ENCODE peak calls at places on chromosomes 16 and 17, in nine cellular contexts. U, T, X, L, V, H, C, N and D are unnamed samples. For H3K27me3, the result is how much of the 10 kb centered on the place peaks cover.

GRCh38 chr16:75267631-75268264 is 16.3 kb upstream of the BCAR1 start:
- DNase-seq in U (no peak), T (peak), X (no peak), L (peak), V (peak), H (peak), C (peak), N (peak), D (peak)

GRCh38 chr16:51553910-51554309 is 402.8 kb upstream of the SALL1 start:
- DNase-seq in U (no peak), T (no peak), X (no peak), L (no peak), V (no peak), H (no peak), C (peak), N (no peak), D (no peak)

GRCh38 chr17:31444026-31444425 is 52.6 kb downstream of the RAB11FIP4 start:
- DNase-seq in U (no peak), T (no peak), X (no peak), L (no peak), V (no peak), H (no peak), C (peak), N (no peak), D (no peak)

GRCh38 chr17:36918260-36918691 is 19.0 kb upstream of the LHX1 start:
- DNase-seq in U (no peak), T (no peak), X (no peak), L (no peak), V (no peak), H (peak), C (no peak), N (no peak), D (no peak)

GRCh38 chr16:4673387-4674046 is 19.8 kb upstream of the NUDT16L1 start:
- DNase-seq in U (no peak), T (no peak), X (no peak), L (no peak), V (no peak), H (no peak), C (no peak), N (no peak), D (no peak)

GRCh38 chr17:17044846-17045561 is 2.7 kb downstream of the MPRIP start:
- DNase-seq in U (no peak), T (no peak), X (peak), L (no peak), V (peak), H (peak), C (peak), N (peak), D (peak)

GRCh38 chr16:67396159-67396774 is 3.0 kb upstream of the TPPP3 start:
- DNase-seq in U (no peak), T (peak), X (no peak), L (no peak), V (peak), H (peak), C (peak), N (peak), D (peak)

GRCh38 chr17:41718287-41718645 is 6.1 kb downstream of the GAST start:
- DNase-seq in U (no peak), T (no peak), X (no peak), L (no peak), V (no peak), H (no peak), C (no peak), N (no peak), D (no peak)

GRCh38 chr16:74711938-74712337 is 11.3 kb upstream of the MLKL start:
- DNase-seq in U (no peak), T (no peak), X (no peak), L (no peak), V (peak), H (no peak), C (no peak), N (no peak), D (no peak)

GRCh38 chr17:15441315-15441714 is 26.1 kb downstream of the CDRT4 start:
- DNase-seq in U (no peak), T (no peak), X (no peak), L (no peak), V (peak), H (no peak), C (no peak), N (no peak), D (no peak)

GRCh38 chr16:9122969-9123368 is 31.5 kb downstream of the HAPSTR1 start:
- DNase-seq in U (no peak), T (no peak), X (no peak), L (no peak), V (no peak), H (no peak), C (no peak), N (no peak), D (no peak)

GRCh38 chr17:56939869-56940484 is 20.9 kb downstream of the COIL start:
- DNase-seq in U (peak), T (no peak), X (no peak), L (no peak), V (no peak), H (peak), C (peak), N (no peak), D (no peak)

GRCh38 chr17:41489531-41489930 is at the start of gene KRT36:
- DNase-seq in U (no peak), T (no peak), X (no peak), L (no peak), V (no peak), H (no peak), C (no peak), N (no peak), D (no peak)

GRCh38 chr16:31083081-31083480 is 5.7 kb downstream of the PRSS53 start:
- DNase-seq in U (no peak), T (no peak), X (no peak), L (no peak), V (no peak), H (no peak), C (no peak), N (no peak), D (no peak)

GRCh38 chr16:87461466-87461975 is 31.3 kb downstream of the ZCCHC14 start:
- DNase-seq in U (peak), T (peak), X (no peak), L (peak), V (peak), H (peak), C (no peak), N (peak), D (peak)

GRCh38 chr16:66977341-66978113 is 10.9 kb upstream of the CES4A start:
- DNase-seq in U (peak), T (peak), X (peak), L (peak), V (peak), H (peak), C (peak), N (peak), D (peak)

GRCh38 chr17:77772461-77772897 is 186.0 kb upstream of the TNRC6C start:
- DNase-seq in U (peak), T (peak), X (peak), L (peak), V (peak), H (peak), C (no peak), N (peak), D (peak)

GRCh38 chr17:16875662-16876061 is 96.3 kb downstream of the TNFRSF13B start:
- DNase-seq in U (no peak), T (no peak), X (no peak), L (peak), V (no peak), H (no peak), C (no peak), N (no peak), D (no peak)

GRCh38 chr17:76381633-76382304 is 2.6 kb upstream of the SPHK1 start:
- DNase-seq in U (no peak), T (no peak), X (peak), L (no peak), V (no peak), H (no peak), C (no peak), N (no peak), D (no peak)

GRCh38 chr16:58651965-58652348 is 22.3 kb upstream of the CNOT1 start:
- DNase-seq in U (no peak), T (no peak), X (no peak), L (no peak), V (no peak), H (no peak), C (peak), N (no peak), D (no peak)

GRCh38 chr17:43562679-43563146 is 16.6 kb upstream of the ETV4 start:
- DNase-seq in U (no peak), T (no peak), X (no peak), L (no peak), V (no peak), H (peak), C (no peak), N (no peak), D (no peak)

GRCh38 chr16:89050119-89050867 is 43.4 kb upstream of the ACSF3 start:
- DNase-seq in U (no peak), T (peak), X (no peak), L (no peak), V (no peak), H (no peak), C (no peak), N (peak), D (peak)

GRCh38 chr16:89050868-89051311 is 42.8 kb upstream of the ACSF3 start:
- DNase-seq in U (no peak), T (no peak), X (no peak), L (no peak), V (no peak), H (no peak), C (no peak), N (peak), D (no peak)

GRCh38 chr16:89052191-89052787 is 41.4 kb upstream of the ACSF3 start:
- DNase-seq in U (no peak), T (no peak), X (no peak), L (no peak), V (no peak), H (no peak), C (no peak), N (no peak), D (no peak)

GRCh38 chr16:89052824-89053724 is 40.6 kb upstream of the ACSF3 start:
- DNase-seq in U (no peak), T (no peak), X (peak), L (no peak), V (no peak), H (no peak), C (no peak), N (no peak), D (no peak)

GRCh38 chr16:89051521-89052166 is 42.0 kb upstream of the ACSF3 start:
- DNase-seq in U (no peak), T (peak), X (no peak), L (no peak), V (no peak), H (no peak), C (no peak), N (peak), D (peak)
- H3K27me3 ChIP-seq in U (under half), T (under half), X (under half), L (under half), V (under half), H (under half), C (half or more), N (half or more), D (under half)

DNA sequence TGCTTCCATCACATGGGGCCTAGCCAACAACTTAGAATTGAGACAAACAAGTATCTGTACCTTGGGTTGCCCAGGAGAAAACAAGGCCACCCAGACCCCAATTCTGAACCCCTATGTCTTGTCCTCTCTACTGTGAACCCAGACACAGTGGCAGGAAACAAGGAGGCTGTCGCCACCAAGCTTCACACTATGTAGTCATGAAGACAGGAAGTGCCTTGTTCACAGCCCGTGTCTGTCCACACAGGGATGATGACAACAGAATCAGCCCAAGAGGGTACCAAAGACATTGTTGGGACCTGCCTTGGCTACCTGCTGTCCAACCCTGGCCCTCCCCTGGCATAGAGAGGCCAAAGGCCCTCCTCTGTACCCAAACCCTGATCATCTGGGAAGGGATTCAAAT is 84.8 kb downstream of the CDYL2 start:
- DNase-seq in U (no peak), T (no peak), X (no peak), L (no peak), V (no peak), H (no peak), C (no peak), N (no peak), D (no peak)
- H3K27me3 ChIP-seq in U (under half), T (under half), X (under half), L (under half), V (under half), H (under half), C (under half), N (under half), D (under half)

GRCh38 chr17:48548687-48549621 is 4.0 kb upstream of the HOXB2 start:
- DNase-seq in U (no peak), T (no peak), X (no peak), L (no peak), V (no peak), H (no peak), C (no peak), N (no peak), D (no peak)
- H3K27me3 ChIP-seq in U (under half), T (under half), X (half or more), L (under half), V (under half), H (under half), C (under half), N (half or more), D (under half)

DNA sequence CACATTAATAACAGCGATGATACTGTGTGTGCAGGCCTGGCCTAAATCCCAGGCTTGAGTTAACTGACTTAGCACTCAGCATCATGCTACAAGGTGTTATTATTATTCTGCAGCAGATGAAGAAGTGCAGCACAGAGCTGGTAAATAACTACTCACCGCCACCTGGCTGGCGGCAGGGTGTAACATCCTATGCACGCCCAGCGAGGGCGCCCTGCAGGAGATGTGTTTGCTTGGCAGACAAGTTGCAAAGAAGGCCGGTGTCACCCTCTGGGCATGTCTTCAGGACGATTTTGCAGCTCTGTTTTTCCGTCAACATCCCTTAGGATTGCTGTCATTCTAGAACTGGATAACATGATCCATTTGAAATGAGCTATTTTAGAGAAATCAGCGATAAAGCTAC is 30.1 kb downstream of the DNAH9 start:
- DNase-seq in U (no peak), T (no peak), X (no peak), L (no peak), V (no peak), H (peak), C (no peak), N (no peak), D (no peak)
- H3K27me3 ChIP-seq in U (under half), T (under half), X (under half), L (under half), V (under half), H (under half), C (under half), N (under half), D (under half)